ENCODE peak calls at places on chromosomes 2 and 18, in seven cellular contexts. S is Peyer's patch, U is GM23248, H is left lung, V is ascending aorta, Y is astrocyte, P is hepatocyte. M is an unnamed sample. For H3K4me1 and H3K9me3, the result is how much of the 10 kb centered on the place peaks cover.

GRCh38 chr2:67612576-67612981 is 215.4 kb downstream of the ETAA1 start:
- DNase-seq in S (no peak), U (peak), H (no peak), V (no peak), Y (no peak), P (no peak), M (no peak)

GRCh38 chr2:49192041-49192440 is 37.7 kb upstream of the FSHR start:
- DNase-seq in S (no peak), U (no peak), H (no peak), V (no peak), Y (no peak), P (no peak), M (no peak)

GRCh38 chr2:82675186-82675585 is 1783.9 kb downstream of the SUCLG1 start:
- DNase-seq in S (no peak), U (no peak), H (no peak), V (no peak), Y (peak), P (no peak), M (no peak)

GRCh38 chr2:184558713-184559464 is 39.4 kb upstream of the ZNF804A start:
- DNase-seq in S (no peak), U (peak), H (no peak), V (no peak), Y (peak), P (no peak), M (no peak)

GRCh38 chr18:38751897-38752296 is 1186.3 kb upstream of the CELF4 start:
- DNase-seq in S (no peak), U (no peak), H (no peak), V (no peak), Y (no peak), P (peak), M (no peak)

GRCh38 chr2:11132036-11132671 is 23.1 kb upstream of the SLC66A3 start:
- DNase-seq in S (no peak), U (no peak), H (no peak), V (no peak), Y (no peak), P (no peak), M (no peak)

GRCh38 chr2:159971365-159972122 is 90.9 kb downstream of the PLA2R1 start:
- DNase-seq in S (no peak), U (no peak), H (no peak), V (no peak), Y (no peak), P (no peak), M (no peak)

GRCh38 chr2:200618051-200618419 is 32.2 kb downstream of the AOX1 start:
- DNase-seq in S (no peak), U (no peak), H (no peak), V (no peak), Y (no peak), P (no peak), M (no peak)

GRCh38 chr2:128304330-128304714 is 14.3 kb downstream of the HS6ST1 start:
- DNase-seq in S (no peak), U (no peak), H (no peak), V (no peak), Y (no peak), P (no peak), M (peak)

GRCh38 chr18:59219672-59220163 is at the start of gene GRP:
- DNase-seq in S (no peak), U (no peak), H (no peak), V (no peak), Y (no peak), P (no peak), M (no peak)

GRCh38 chr2:195037072-195037471 is 620.0 kb upstream of the SLC39A10 start:
- DNase-seq in S (no peak), U (no peak), H (no peak), V (no peak), Y (no peak), P (no peak), M (no peak)

GRCh38 chr2:128535928-128536327 is 217.3 kb upstream of the HS6ST1 start:
- DNase-seq in S (no peak), U (peak), H (peak), V (no peak), Y (peak), P (no peak), M (no peak)

GRCh38 chr18:74731097-74731496 is 133.4 kb downstream of the ZNF407 start:
- DNase-seq in S (no peak), U (peak), H (no peak), V (no peak), Y (peak), P (no peak), M (no peak)

GRCh38 chr2:20940481-20940795 is 103.4 kb downstream of the APOB start:
- DNase-seq in S (no peak), U (no peak), H (no peak), V (no peak), Y (no peak), P (no peak), M (no peak)

GRCh38 chr2:20178404-20179178 is 46.3 kb downstream of the SDC1 start:
- DNase-seq in S (peak), U (no peak), H (peak), V (no peak), Y (no peak), P (no peak), M (no peak)

GRCh38 chr2:27860111-27860510 is 30.1 kb downstream of the RBKS start:
- DNase-seq in S (no peak), U (peak), H (no peak), V (no peak), Y (peak), P (no peak), M (no peak)

GRCh38 chr2:74205113-74205512 is 6.7 kb downstream of the MTHFD2 start:
- DNase-seq in S (no peak), U (no peak), H (no peak), V (no peak), Y (no peak), P (no peak), M (no peak)

GRCh38 chr2:65296971-65297370 is 69.3 kb downstream of the ACTR2 start:
- DNase-seq in S (no peak), U (no peak), H (no peak), V (no peak), Y (no peak), P (no peak), M (no peak)

GRCh38 chr2:133790706-133791105 is 222.4 kb upstream of the NCKAP5 start:
- DNase-seq in S (no peak), U (peak), H (no peak), V (no peak), Y (peak), P (no peak), M (no peak)

GRCh38 chr2:207974214-207974600 is 51.1 kb downstream of the PLEKHM3 start:
- DNase-seq in S (no peak), U (no peak), H (peak), V (no peak), Y (no peak), P (peak), M (no peak)

GRCh38 chr2:19256239-19256638 is 102.2 kb downstream of the OSR1 start:
- DNase-seq in S (no peak), U (peak), H (no peak), V (no peak), Y (peak), P (no peak), M (no peak)

GRCh38 chr2:128637481-128638155 is 318.9 kb upstream of the HS6ST1 start:
- DNase-seq in S (peak), U (peak), H (peak), V (no peak), Y (no peak), P (no peak), M (no peak)

GRCh38 chr18:27363918-27364317 is 178.8 kb upstream of the CHST9 start:
- DNase-seq in S (no peak), U (peak), H (no peak), V (no peak), Y (peak), P (peak), M (no peak)

GRCh38 chr2:191877875-191878274 is 31.0 kb upstream of the CAVIN2 start:
- DNase-seq in S (no peak), U (no peak), H (no peak), V (no peak), Y (no peak), P (no peak), M (no peak)

GRCh38 chr2:5723791-5724735 is 31.9 kb downstream of the SOX11 start:
- DNase-seq in S (no peak), U (no peak), H (no peak), V (no peak), Y (no peak), P (no peak), M (no peak)

GRCh38 chr2:218291934-218292699 is at the start of gene TMBIM1:
- DNase-seq in S (peak), U (peak), H (peak), V (peak), Y (no peak), P (peak), M (peak)

GRCh38 chr2:218290316-218291261 is 1.7 kb downstream of the TMBIM1 start:
- DNase-seq in S (peak), U (peak), H (peak), V (no peak), Y (no peak), P (no peak), M (peak)

GRCh38 chr2:218292700-218293014 is 354 bp upstream of the TMBIM1 start:
- DNase-seq in S (no peak), U (no peak), H (no peak), V (no peak), Y (no peak), P (no peak), M (no peak)

GRCh38 chr2:218289639-218290315 is 2.5 kb downstream of the TMBIM1 start:
- DNase-seq in S (peak), U (peak), H (no peak), V (no peak), Y (peak), P (peak), M (no peak)

GRCh38 chr2:218291318-218291933 is 877 bp downstream of the TMBIM1 start:
- DNase-seq in S (peak), U (peak), H (peak), V (no peak), Y (no peak), P (no peak), M (no peak)
- H3K4me1 ChIP-seq in S (under half), U (under half), H (under half), V (half or more), Y (under half), P (half or more), M (under half)

DNA sequence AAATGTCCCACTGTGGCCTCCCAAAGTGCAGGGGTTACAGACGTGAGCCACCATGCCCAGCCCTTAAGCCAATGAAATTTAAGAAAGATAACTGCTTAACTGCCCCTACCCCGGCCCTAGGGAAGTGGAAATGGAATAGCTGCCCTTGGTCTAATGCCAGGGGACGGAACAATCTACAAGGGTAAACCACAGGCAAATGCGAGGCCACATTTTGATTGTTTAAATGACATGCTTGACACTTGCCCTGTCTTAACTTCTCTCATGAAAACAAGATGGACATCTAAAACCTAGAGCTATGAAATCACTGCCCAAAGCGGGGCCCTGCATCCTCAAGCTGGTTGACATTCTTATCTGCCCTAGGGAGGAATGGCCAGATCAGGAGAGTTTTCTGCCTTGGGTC is 5.5 kb upstream of the ITSN2 start:
- DNase-seq in S (no peak), U (no peak), H (no peak), V (no peak), Y (no peak), P (no peak), M (no peak)
- H3K27ac ChIP-seq in S (no peak), U (no peak), H (peak), V (peak), Y (no peak), P (no peak), M (no peak)

GRCh38 chr2:89825034-89825433 is 1133.6 kb downstream of the RPIA start:
- DNase-seq in S (no peak), U (no peak), H (no peak), V (no peak), Y (no peak), P (no peak), M (no peak)
- H3K9me3 ChIP-seq in S (under half), U (under half), H (under half), V (under half), Y (under half), P (under half), M (under half)

GRCh38 chr2:96264656-96265348 is 995 bp downstream of the TMEM127 start:
- DNase-seq in S (peak), U (peak), H (no peak), V (no peak), Y (peak), P (peak), M (peak)
- H3K4me1 ChIP-seq in S (under half), U (under half), H (under half), V (under half), Y (under half), P (under half), M (under half)

GRCh38 chr18:8516391-8517250 is 92.6 kb upstream of the RAB12 start:
- DNase-seq in S (no peak), U (no peak), H (no peak), V (no peak), Y (no peak), P (no peak), M (no peak)
- H3K27ac ChIP-seq in S (no peak), U (no peak), H (no peak), V (no peak), Y (no peak), P (no peak), M (no peak)

GRCh38 chr2:172196768-172197322 is 94.1 kb upstream of the DLX2 start:
- DNase-seq in S (peak), U (peak), H (peak), V (no peak), Y (peak), P (peak), M (no peak)

GRCh38 chr2:172200495-172201085 is 97.9 kb upstream of the DLX2 start:
- DNase-seq in S (no peak), U (peak), H (no peak), V (no peak), Y (no peak), P (no peak), M (no peak)

GRCh38 chr2:172198908-172199307 is 96.2 kb upstream of the DLX2 start:
- DNase-seq in S (no peak), U (no peak), H (no peak), V (no peak), Y (no peak), P (no peak), M (no peak)

GRCh38 chr2:172195836-172196376 is 93.2 kb upstream of the DLX2 start:
- DNase-seq in S (peak), U (no peak), H (no peak), V (no peak), Y (no peak), P (no peak), M (no peak)

DNA sequence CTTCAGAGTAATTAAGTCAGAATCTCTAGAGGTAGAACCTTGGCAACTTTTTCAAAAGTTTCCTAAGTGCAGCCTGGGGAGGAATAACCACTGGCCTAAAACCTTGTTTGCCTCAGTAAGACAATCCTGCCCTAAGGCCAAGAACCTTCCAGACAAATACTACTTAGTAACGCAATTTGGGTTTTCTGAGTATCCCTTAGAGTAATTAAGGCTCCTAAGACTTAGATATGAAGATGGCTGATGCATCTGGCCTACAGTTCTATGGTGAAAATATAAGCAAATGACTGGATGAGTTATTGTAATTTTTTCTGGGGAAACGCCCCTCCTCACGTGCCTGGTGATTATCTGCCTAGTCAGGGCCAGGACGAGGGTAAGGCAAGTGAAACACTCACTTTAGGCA is 95.7 kb upstream of the DLX2 start:
- DNase-seq in S (no peak), U (no peak), H (no peak), V (no peak), Y (no peak), P (no peak), M (no peak)
- H3K9me3 ChIP-seq in S (under half), U (under half), H (under half), V (under half), Y (under half), P (under half), M (under half)

DNA sequence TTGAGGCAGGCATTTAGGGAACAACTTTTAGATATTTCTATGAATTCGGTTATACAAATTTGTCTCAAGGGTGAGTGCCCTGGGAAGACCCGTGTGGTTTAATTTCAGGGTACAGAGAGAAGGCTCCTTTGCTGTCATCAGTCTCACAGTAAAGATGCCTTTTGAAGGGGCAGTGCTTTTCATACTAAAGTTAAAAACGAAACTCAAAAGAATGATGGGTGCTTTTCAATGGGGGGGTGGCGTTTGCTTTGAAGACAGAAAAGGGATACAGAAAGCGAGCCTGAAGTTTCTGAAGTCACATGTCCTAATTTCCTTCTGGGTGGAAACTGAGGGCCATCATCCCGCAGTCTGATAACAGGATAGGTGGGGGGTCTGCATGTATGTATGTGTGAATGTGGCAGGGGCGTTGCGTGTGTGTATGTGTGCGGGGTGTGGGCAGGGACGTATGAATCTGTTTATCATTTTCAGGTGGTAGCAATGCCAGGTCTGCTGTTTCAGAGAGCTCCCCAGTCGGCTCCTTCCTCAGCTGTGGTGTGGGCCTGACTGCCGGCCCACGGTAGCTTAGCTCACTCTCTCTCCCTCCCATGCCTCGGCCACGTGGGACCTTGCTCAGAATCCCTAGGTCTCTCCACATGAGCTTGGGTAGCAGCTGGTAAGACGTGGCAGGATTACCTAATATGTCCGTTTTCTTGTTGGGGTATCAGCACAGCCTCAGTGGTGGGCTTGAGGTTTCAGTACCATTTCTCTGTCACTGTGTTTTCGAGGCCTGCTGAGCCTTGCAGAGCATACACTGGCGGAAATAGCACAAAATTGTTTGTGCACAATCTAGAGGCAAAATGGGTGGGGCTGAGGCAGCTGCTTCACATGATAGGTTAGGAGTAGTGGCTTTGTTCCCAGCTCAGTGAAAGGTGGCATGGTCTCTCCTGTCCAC is 32.7 kb downstream of the ARHGAP25 start:
- DNase-seq in S (peak), U (no peak), H (peak), V (no peak), Y (no peak), P (no peak), M (no peak)
- H3K4me1 ChIP-seq in S (half or more), U (under half), H (under half), V (under half), Y (under half), P (under half), M (under half)

DNA sequence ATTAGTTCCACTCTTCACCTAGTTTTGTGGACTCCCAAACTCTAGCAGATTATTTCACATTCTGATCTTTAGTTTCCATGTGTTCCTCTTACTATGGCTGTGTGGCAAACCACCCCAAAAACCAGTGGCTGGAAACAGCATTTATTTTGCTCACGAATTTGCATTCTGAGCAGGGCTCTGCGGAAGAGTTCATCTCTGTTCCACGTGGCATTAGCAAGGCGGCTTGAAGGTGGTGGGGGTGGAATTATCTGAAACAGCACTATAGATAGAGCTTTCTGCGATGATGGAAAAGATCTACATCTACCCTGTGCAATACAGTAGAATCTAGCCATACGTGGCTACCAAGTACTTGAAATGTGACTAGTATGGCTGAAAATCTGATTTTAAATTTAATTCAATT is 5.9 kb downstream of the TWSG1 start:
- DNase-seq in S (no peak), U (no peak), H (no peak), V (no peak), Y (no peak), P (no peak), M (no peak)
- H3K27ac ChIP-seq in S (no peak), U (no peak), H (no peak), V (no peak), Y (no peak), P (no peak), M (no peak)

GRCh38 chr2:51256736-51257135 is 224.8 kb upstream of the NRXN1 start:
- DNase-seq in S (no peak), U (no peak), H (no peak), V (no peak), Y (no peak), P (no peak), M (no peak)
- H3K9me3 ChIP-seq in S (under half), U (under half), H (under half), V (under half), Y (under half), P (under half), M (under half)